ENCODE peak calls at places on chromosome 19, in nine cellular contexts. O is brain microvascular endothelial cell; X is NCI-H226; B is mesothelial cell of epicardium; P is activated B cell treated with CpG ODN at 0.5 μM for 24 hours; S is fibroblast of mammary gland; G is PC-3; N is stimulated activated CD4-positive, alpha-beta T cell treated with anti-CD3 and anti-CD28 coated beads, TNF-alpha, amount 100 ng/mL, for 1 hour; D is NCI-H2171 treated with DMSO at 0.1 percent for 48 hours. E is an unnamed sample.

GRCh38 chr19:30449673-30450072 is 77.5 kb downstream of the ZNF536 start:
- DNase-seq in O (no peak), X (no peak), B (no peak), P (no peak), S (no peak), G (no peak), N (no peak), D (no peak), E (no peak)

GRCh38 chr19:3097442-3097871 is 3.3 kb downstream of the GNA11 start:
- DNase-seq in O (no peak), X (no peak), B (no peak), P (no peak), S (no peak), G (no peak), N (no peak), D (no peak), E (no peak)

GRCh38 chr19:33290956-33291622 is 11.2 kb downstream of the CEBPA start:
- DNase-seq in O (no peak), X (no peak), B (no peak), P (no peak), S (peak), G (peak), N (no peak), D (no peak), E (no peak)

GRCh38 chr19:10295847-10296591 is 6.3 kb downstream of the ICAM5 start:
- DNase-seq in O (no peak), X (no peak), B (no peak), P (no peak), S (no peak), G (no peak), N (no peak), D (no peak), E (peak)

GRCh38 chr19:52188822-52189744 is 769 bp upstream of the PPP2R1A start:
- DNase-seq in O (peak), X (peak), B (peak), P (no peak), S (no peak), G (no peak), N (no peak), D (peak), E (no peak)

GRCh38 chr19:46603752-46604241 is 2.7 kb downstream of the CALM3 start:
- DNase-seq in O (no peak), X (no peak), B (no peak), P (no peak), S (no peak), G (no peak), N (no peak), D (no peak), E (no peak)

GRCh38 chr19:12939292-12939606 is 840 bp downstream of the CALR start:
- DNase-seq in O (peak), X (no peak), B (no peak), P (no peak), S (peak), G (peak), N (no peak), D (no peak), E (no peak)

GRCh38 chr19:33511346-33511745 is 10.2 kb downstream of the PEPD start:
- DNase-seq in O (no peak), X (no peak), B (no peak), P (no peak), S (no peak), G (no peak), N (no peak), D (no peak), E (no peak)

GRCh38 chr19:57512845-57513244 is 13.1 kb downstream of the ZNF773 start:
- DNase-seq in O (no peak), X (peak), B (no peak), P (no peak), S (peak), G (no peak), N (no peak), D (no peak), E (no peak)

GRCh38 chr19:51114087-51114714 is 6.0 kb upstream of the CTU1 start:
- DNase-seq in O (no peak), X (no peak), B (no peak), P (no peak), S (no peak), G (no peak), N (no peak), D (no peak), E (no peak)

GRCh38 chr19:41808663-41809566 is 12.5 kb downstream of the CEACAM3 start:
- DNase-seq in O (no peak), X (no peak), B (no peak), P (no peak), S (no peak), G (no peak), N (no peak), D (no peak), E (no peak)

GRCh38 chr19:4014541-4015491 is 7.3 kb downstream of the PIAS4 start:
- DNase-seq in O (no peak), X (no peak), B (no peak), P (peak), S (no peak), G (no peak), N (no peak), D (no peak), E (peak)

GRCh38 chr19:38952395-38953165 is 21.8 kb downstream of the MRPS12 start:
- DNase-seq in O (no peak), X (peak), B (no peak), P (no peak), S (no peak), G (peak), N (no peak), D (peak), E (peak)

GRCh38 chr19:42076375-42076944 is 494 bp downstream of the ZNF574 start:
- DNase-seq in O (no peak), X (no peak), B (peak), P (peak), S (no peak), G (peak), N (no peak), D (no peak), E (no peak)

GRCh38 chr19:21508198-21508597 is 2.8 kb downstream of the ZNF429 start:
- DNase-seq in O (no peak), X (no peak), B (no peak), P (no peak), S (no peak), G (no peak), N (no peak), D (no peak), E (no peak)

E was measured in NCI-H526.